ENCODE peak calls at places on chromosomes 16 and 17, in six cellular contexts. Q, M, X, N, R and T are unnamed samples.

GRCh38 chr16:24839347-24839972 is 6.3 kb upstream of the SLC5A11 start:
- DNase-seq in X (no peak), R (no peak), M (no peak), Q (no peak), N (no peak), T (no peak)

GRCh38 chr17:28571255-28572122 is at the start of gene PIGS:
- DNase-seq in N (peak; percentile 73), Q (peak; percentile 97), R (peak; percentile 97), X (peak; percentile 98), M (peak; percentile 96), T (peak; percentile 91)

GRCh38 chr16:72112452-72112792 is 18.8 kb downstream of the DHX38 start:
- DNase-seq in Q (no peak), R (peak; percentile 13), M (no peak), X (no peak), N (no peak), T (no peak)

GRCh38 chr16:82935781-82936180 is 309.0 kb downstream of the CDH13 start:
- DNase-seq in X (peak; percentile 24), M (no peak), N (no peak), R (no peak), Q (no peak), T (no peak)

GRCh38 chr17:69358688-69359596 is 32.0 kb upstream of the ABCA5 start:
- DNase-seq in M (no peak), N (no peak), Q (no peak), X (no peak), R (no peak), T (no peak)

GRCh38 chr16:53960954-53961616 is 257.1 kb downstream of the FTO start:
- DNase-seq in Q (no peak), M (no peak), X (no peak), N (no peak), R (no peak), T (no peak)

GRCh38 chr16:726438-727290 is at the start of the genes CCDC78 and HAGHL:
- DNase-seq in X (peak; percentile 70), N (no peak), R (peak; percentile 63), Q (peak; percentile 68), M (no peak), T (no peak)

GRCh38 chr17:75774988-75775668 is 9.5 kb upstream of the UNK start:
- DNase-seq in X (peak; percentile 51), M (peak; percentile 67), N (no peak), R (no peak), Q (no peak), T (peak; percentile 49)

GRCh38 chr17:60435244-60436170 is 13.2 kb downstream of the CHCT1 start:
- DNase-seq in R (peak; percentile 88), N (peak; percentile 59), M (peak; percentile 86), Q (peak; percentile 70), X (peak; percentile 90), T (peak; percentile 72)

GRCh38 chr17:78653382-78653781 is 76.2 kb upstream of the DNAH17 start:
- DNase-seq in M (no peak), N (no peak), Q (no peak), R (no peak), X (no peak), T (no peak)

GRCh38 chr16:27774779-27775178 is 224.8 kb downstream of the KATNIP start:
- DNase-seq in R (no peak), N (no peak), M (no peak), Q (no peak), X (no peak), T (no peak)

GRCh38 chr17:68176770-68177169 is 71.1 kb upstream of the AMZ2 start:
- DNase-seq in X (peak; percentile 40), R (no peak), N (no peak), M (no peak), Q (no peak), T (no peak)

GRCh38 chr17:16486373-16487250 is 5.4 kb downstream of the LRRC75A start:
- DNase-seq in N (peak; percentile 39), Q (peak; percentile 86), R (peak; percentile 83), X (peak; percentile 99), M (peak; percentile 83), T (peak; percentile 96)

GRCh38 chr16:89066746-89067145 is 26.9 kb upstream of the ACSF3 start:
- DNase-seq in R (no peak), N (no peak), X (no peak), Q (no peak), M (no peak), T (no peak)

GRCh38 chr17:21680366-21680765 is 12.0 kb upstream of the KCNJ18 start:
- DNase-seq in M (peak; percentile 66), Q (no peak), X (no peak), R (no peak), N (no peak), T (no peak)

GRCh38 chr16:49127103-49127502 is 154.5 kb downstream of the CBLN1 start:
- DNase-seq in N (no peak), M (no peak), X (peak; percentile 54), Q (no peak), R (no peak), T (no peak)

GRCh38 chr17:2400474-2400866 is 390 bp downstream of the MNT start:
- DNase-seq in M (no peak), X (peak; percentile 56), R (no peak), N (no peak), Q (peak; percentile 80), T (no peak)

GRCh38 chr17:45906237-45906636 is 11.9 kb downstream of the MAPT start:
- DNase-seq in R (no peak), X (no peak), Q (no peak), M (no peak), N (no peak), T (no peak)

GRCh38 chr17:13266596-13266995 is 248.8 kb upstream of the ELAC2 start:
- DNase-seq in R (no peak), N (no peak), Q (no peak), X (no peak), M (no peak), T (no peak)

GRCh38 chr16:65619606-65620005 is 497.7 kb upstream of the CDH11 start:
- DNase-seq in Q (no peak), N (no peak), R (no peak), M (no peak), X (no peak), T (no peak)

GRCh38 chr17:27569884-27570577 is 61.0 kb upstream of the LGALS9 start:
- DNase-seq in Q (no peak), R (no peak), M (no peak), X (no peak), N (no peak), T (no peak)

GRCh38 chr16:8481810-8482209 is 108.5 kb downstream of the TMEM114 start:
- DNase-seq in X (no peak), Q (no peak), N (no peak), M (no peak), R (no peak), T (no peak)

GRCh38 chr17:39697961-39698360 is 1.9 kb upstream of the ERBB2 start:
- DNase-seq in X (no peak), R (no peak), M (no peak), N (no peak), Q (no peak), T (no peak)

GRCh38 chr16:20884240-20884556 is 16.0 kb downstream of the DCUN1D3 start:
- DNase-seq in X (no peak), M (no peak), Q (no peak), R (no peak), N (no peak), T (no peak)

DNA sequence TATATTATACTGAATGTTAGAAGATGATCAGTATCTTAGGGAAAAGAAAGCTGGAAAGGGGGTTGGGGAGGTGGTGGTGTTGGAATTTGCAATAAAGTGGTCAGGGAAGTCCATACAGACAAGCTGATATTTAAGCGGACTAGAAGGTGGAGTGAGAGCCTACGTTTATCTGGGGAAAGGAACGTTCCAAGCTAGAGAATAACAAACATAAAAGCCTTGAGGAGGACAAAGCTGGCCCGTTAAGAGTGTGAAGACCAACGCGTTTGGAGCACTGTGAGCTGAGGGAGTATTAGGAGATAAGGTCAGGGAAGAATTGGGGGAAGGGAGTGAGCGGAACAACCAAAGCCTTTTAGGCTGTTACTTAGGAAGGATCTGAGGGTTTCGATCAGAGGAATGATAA is 1.4 kb downstream of the DDX42 start:
- DNase-seq in X (peak; percentile 2), Q (no peak), M (no peak), N (no peak), R (peak; percentile 45), T (no peak)
- H3K27ac ChIP-seq in X (no peak overlapping the region), Q (no peak overlapping the region), M (no peak overlapping the region), N (peak overlapping the region; percentile 88), R (no peak overlapping the region), T (peak overlapping the region; percentile 95)

GRCh38 chr17:50047488-50048126 is 8.3 kb upstream of the ITGA3 start:
- DNase-seq in M (peak; percentile 77), Q (no peak), R (no peak), N (no peak), X (no peak), T (no peak)
- H3K4me3 ChIP-seq in M (no peak overlapping the region), Q (no peak overlapping the region), R (no peak overlapping the region), N (no peak overlapping the region), X (no peak overlapping the region), T (no peak overlapping the region)

GRCh38 chr17:72476134-72476533 is 355.3 kb downstream of the SOX9 start:
- DNase-seq in M (no peak), Q (no peak), X (no peak), R (no peak), N (no peak), T (no peak)
- H3K27ac ChIP-seq in M (no peak overlapping the region), Q (no peak overlapping the region), X (no peak overlapping the region), R (no peak overlapping the region), N (no peak overlapping the region), T (no peak overlapping the region)

GRCh38 chr17:50347894-50348291 is 2.0 kb downstream of the XYLT2 start:
- DNase-seq in Q (no peak), R (no peak), M (no peak), X (no peak), N (no peak), T (no peak)

GRCh38 chr17:50346313-50347086 is 574 bp downstream of the XYLT2 start:
- DNase-seq in M (peak; percentile 71), N (no peak), Q (peak; percentile 66), X (peak; percentile 47), R (peak; percentile 47), T (no peak)

GRCh38 chr17:50345443-50346312 is at the start of gene XYLT2:
- DNase-seq in R (peak; percentile 93), X (peak; percentile 82), Q (peak; percentile 91), M (peak; percentile 91), N (peak; percentile 38), T (peak; percentile 80)

GRCh38 chr17:50347087-50347893 is 1.4 kb downstream of the XYLT2 start:
- DNase-seq in Q (no peak), R (no peak), M (no peak), N (no peak), X (no peak), T (no peak)

DNA sequence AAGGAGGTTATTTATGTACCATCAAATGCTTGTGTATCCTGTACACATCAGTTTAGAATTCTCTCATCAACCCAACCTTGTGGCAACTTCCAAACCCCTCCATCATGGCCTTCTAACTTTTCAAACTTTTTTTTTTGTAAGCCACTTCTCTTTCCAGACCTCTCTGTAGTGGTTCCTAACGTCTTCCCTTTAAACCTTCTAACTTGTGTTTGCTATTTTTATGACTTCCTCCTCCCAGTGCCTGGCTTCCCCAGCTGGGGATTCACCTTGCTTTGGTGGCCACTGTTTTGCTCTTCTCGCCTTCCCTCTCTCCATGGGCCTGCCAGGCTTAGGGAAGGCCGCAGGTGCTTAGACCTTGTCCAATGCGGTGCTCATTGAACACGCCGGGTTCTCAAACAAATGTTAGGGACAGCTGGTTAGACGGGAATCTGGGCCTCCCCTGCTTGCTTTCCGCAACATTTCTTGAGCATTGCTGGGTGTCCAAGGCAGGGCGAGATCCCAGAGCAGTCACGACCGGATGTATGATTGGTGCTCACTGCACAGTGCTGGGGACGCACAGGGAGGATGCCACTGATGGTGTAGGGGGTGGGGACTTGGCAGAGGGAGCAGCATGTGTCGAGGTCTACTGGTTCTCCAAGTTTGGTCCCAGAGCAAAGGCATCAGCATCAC is 1.1 kb upstream of the XYLT2 start:
- DNase-seq in Q (no peak), M (no peak), X (no peak), R (no peak), N (no peak), T (no peak)
- H3K4me3 ChIP-seq in Q (no peak overlapping the region), M (peak overlapping the region; percentile 98), X (no peak overlapping the region), R (no peak overlapping the region), N (no peak overlapping the region), T (no peak overlapping the region)

GRCh38 chr17:77464988-77465357 is 324.2 kb downstream of the SEC14L1 start:
- DNase-seq in N (no peak), M (no peak), R (no peak), X (no peak), Q (no peak), T (no peak)
- H3K27ac ChIP-seq in N (no peak overlapping the region), M (no peak overlapping the region), R (no peak overlapping the region), X (no peak overlapping the region), Q (no peak overlapping the region), T (peak overlapping the region; percentile 85)